ENCODE peak calls at places on chromosomes 6 and 20, in four cellular contexts. N is pancreas, I is GM23338, A is fibroblast of lung. R is an unnamed sample.

GRCh38 chr6:16805190-16805860 is 44.1 kb upstream of the ATXN1 start:
- DNase-seq in N (no peak), A (peak; percentile 29), I (peak; percentile 27), R (no peak)

GRCh38 chr20:52972190-52972937 is at the start of gene TSHZ2:
- DNase-seq in N (peak; percentile 65), I (no peak), A (peak; percentile 77), R (peak; percentile 74)

GRCh38 chr6:151240036-151240685 is 394 bp downstream of the AKAP12 start:
- DNase-seq in N (peak; percentile 68), A (peak; percentile 82), I (peak; percentile 96), R (peak; percentile 88)

GRCh38 chr6:152246554-152247337 is 390.4 kb downstream of the SYNE1 start:
- DNase-seq in I (no peak), A (peak; percentile 32), N (no peak), R (no peak)

GRCh38 chr6:111841822-111842221 is 31.4 kb downstream of the FYN start:
- DNase-seq in A (peak; percentile 98), N (no peak), I (no peak), R (no peak)

GRCh38 chr6:163585932-163586437 is 171.5 kb downstream of the QKI start:
- DNase-seq in N (no peak), I (no peak), A (peak; percentile 95), R (peak; percentile 86)

GRCh38 chr6:122007366-122007765 is 392.1 kb upstream of the HSF2 start:
- DNase-seq in N (no peak), I (peak; percentile 32), A (peak; percentile 13), R (no peak)

GRCh38 chr6:129292836-129293235 is 409.9 kb downstream of the LAMA2 start:
- DNase-seq in A (no peak), I (no peak), N (no peak), R (no peak)

GRCh38 chr6:38805682-38806081 is 90.6 kb downstream of the DNAH8 start:
- DNase-seq in N (no peak), A (no peak), I (no peak), R (no peak)

GRCh38 chr20:47740225-47741184 is 44.8 kb downstream of the SULF2 start:
- DNase-seq in I (peak; percentile 56), A (no peak), N (no peak), R (peak; percentile 67)

GRCh38 chr6:148272084-148272483 is 70.6 kb upstream of the SASH1 start:
- DNase-seq in N (no peak), A (peak; percentile 88), I (no peak), R (no peak)

GRCh38 chr6:20569000-20569610 is 34.8 kb downstream of the CDKAL1 start:
- DNase-seq in N (no peak), I (no peak), A (peak; percentile 70), R (no peak)

GRCh38 chr6:3468585-3468984 is 11.7 kb upstream of the SLC22A23 start:
- DNase-seq in A (no peak), I (no peak), N (no peak), R (no peak)

GRCh38 chr6:151043944-151044343 is 178.4 kb downstream of the MTHFD1L start:
- DNase-seq in N (no peak), A (no peak), I (no peak), R (no peak)

GRCh38 chr6:41667195-41667594 is 28.9 kb downstream of the MDFI start:
- DNase-seq in I (no peak), N (no peak), A (no peak), R (no peak)

GRCh38 chr20:584375-585301 is 25.5 kb downstream of the TCF15 start:
- DNase-seq in N (no peak), A (no peak), I (peak; percentile 76), R (no peak)

GRCh38 chr6:16759181-16759645 is 2.0 kb downstream of the ATXN1 start:
- DNase-seq in N (no peak), I (peak; percentile 17), A (peak; percentile 47), R (no peak)

GRCh38 chr20:5990946-5991345 is 40.5 kb downstream of the MCM8 start:
- DNase-seq in A (no peak), N (no peak), I (no peak), R (no peak)

GRCh38 chr20:5918856-5919633 is 31.3 kb downstream of the TRMT6 start:
- DNase-seq in A (peak; percentile 76), N (no peak), I (no peak), R (no peak)

GRCh38 chr6:129243377-129243776 is 360.4 kb downstream of the LAMA2 start:
- DNase-seq in N (no peak), A (no peak), I (no peak), R (no peak)

GRCh38 chr6:134892362-134892761 is 57.5 kb downstream of the ALDH8A1 start:
- DNase-seq in N (no peak), A (no peak), I (no peak), R (no peak)

GRCh38 chr20:15842872-15843271 is 730.4 kb downstream of the KIF16B start:
- DNase-seq in N (no peak), A (no peak), I (no peak), R (no peak)

GRCh38 chr6:154732538-154732823 is 735 bp upstream of the SCAF8 start:
- DNase-seq in I (peak; percentile 78), A (no peak), N (no peak), R (no peak)

GRCh38 chr20:43825635-43826034 is 89.0 kb upstream of the TOX2 start:
- DNase-seq in A (no peak), I (no peak), N (no peak), R (no peak)

GRCh38 chr6:96626749-96627353 is 63.9 kb downstream of the FHL5 start:
- DNase-seq in A (peak; percentile 22), N (no peak), I (peak; percentile 55), R (no peak)

GRCh38 chr20:38726849-38727601 is 2.7 kb downstream of the SLC32A1 start:
- DNase-seq in I (peak; percentile 98), N (peak; percentile 71), A (no peak), R (no peak)

GRCh38 chr20:44769481-44769863 is 23.8 kb downstream of the KCNK15 start:
- DNase-seq in A (no peak), I (no peak), N (no peak), R (no peak)

GRCh38 chr6:112232845-112233256 is 21.5 kb downstream of the LAMA4 start:
- DNase-seq in A (peak; percentile 98), N (no peak), I (no peak), R (no peak)

GRCh38 chr20:24966317-24967012 is 17.4 kb downstream of the CST7 start:
- DNase-seq in N (peak; percentile 25), I (no peak), A (no peak), R (no peak)

GRCh38 chr20:19940945-19941590 is 76.1 kb upstream of the NAA20 start:
- DNase-seq in A (no peak), I (no peak), N (no peak), R (no peak)

GRCh38 chr20:9112541-9113515 is 43.9 kb downstream of the PLCB4 start:
- DNase-seq in I (no peak), N (no peak), A (peak; percentile 85), R (no peak)

GRCh38 chr6:128821116-128821515 is 61.8 kb upstream of the LAMA2 start:
- DNase-seq in A (no peak), I (no peak), N (no peak), R (no peak)

GRCh38 chr6:148471624-148472494 is 129.2 kb downstream of the SASH1 start:
- DNase-seq in N (no peak), A (peak; percentile 76), I (no peak), R (no peak)

GRCh38 chr6:18154507-18155272 is at the start of gene TPMT:
- DNase-seq in N (peak; percentile 57), I (peak; percentile 19), A (no peak), R (no peak)

GRCh38 chr6:156698239-156699016 is 78.8 kb upstream of the ARID1B start:
- DNase-seq in N (no peak), I (no peak), A (no peak), R (no peak)

GRCh38 chr6:34247481-34248197 is 1.2 kb downstream of the SMIM29 start:
- DNase-seq in I (no peak), N (peak; percentile 54), A (no peak), R (no peak)

GRCh38 chr6:66103354-66103753 is 396.3 kb upstream of the EYS start:
- DNase-seq in A (no peak), I (no peak), N (no peak), R (no peak)

GRCh38 chr20:1375515-1375914 is 17.3 kb downstream of the FKBP1A start:
- DNase-seq in I (no peak), N (no peak), A (peak; percentile 62), R (no peak)

GRCh38 chr6:27471365-27472115 is 1.4 kb downstream of the ZNF184 start:
- DNase-seq in I (no peak), A (no peak), N (no peak), R (no peak)
- H3K4me3 ChIP-seq in I (peak overlapping the region; percentile 86), A (peak overlapping the region; percentile 96), N (peak overlapping the region; percentile 68), R (peak overlapping the region; percentile 94)

GRCh38 chr6:64838726-64839125 is 868.3 kb downstream of the EYS start:
- DNase-seq in N (no peak), I (no peak), A (no peak), R (no peak)
- TF ChIP-seq CTCF in N (no peak), I (no peak), A (peak; percentile 43), R (no peak)

GRCh38 chr20:32370897-32371296 is 12.8 kb downstream of the ASXL1 start:
- DNase-seq in N (no peak), A (no peak), I (no peak), R (no peak)

GRCh38 chr20:32368323-32368722 is 10.2 kb downstream of the ASXL1 start:
- DNase-seq in N (no peak), A (no peak), I (no peak), R (no peak)

GRCh38 chr20:32365560-32365959 is 7.4 kb downstream of the ASXL1 start:
- DNase-seq in A (no peak), N (no peak), I (no peak), R (no peak)

GRCh38 chr20:32366380-32366779 is 8.2 kb downstream of the ASXL1 start:
- DNase-seq in A (no peak), I (no peak), N (no peak), R (no peak)

GRCh38 chr20:32368930-32369329 is 10.8 kb downstream of the ASXL1 start:
- DNase-seq in A (peak; percentile 82), I (peak; percentile 57), N (no peak), R (no peak)
- H3K4me1 ChIP-seq in A (peaks cover 4% of the 10 kb centered on the region), I (no peaks in the 10 kb centered on the region), N (peaks cover 58% of the 10 kb centered on the region), R (peaks cover 44% of the 10 kb centered on the region)

GRCh38 chr6:13273931-13274706 is 54.2 kb downstream of the TBC1D7 start:
- DNase-seq in I (no peak), A (no peak), N (no peak), R (no peak)
- H3K4me3 ChIP-seq in I (no peak overlapping the region), A (no peak overlapping the region), N (no peak overlapping the region), R (no peak overlapping the region)

GRCh38 chr20:59050437-59050836 is 7.9 kb upstream of the PRELID3B start:
- DNase-seq in N (no peak), I (no peak), A (no peak), R (no peak)

GRCh38 chr20:59051666-59052065 is 9.1 kb upstream of the PRELID3B start:
- DNase-seq in A (no peak), N (no peak), I (no peak), R (no peak)

DNA sequence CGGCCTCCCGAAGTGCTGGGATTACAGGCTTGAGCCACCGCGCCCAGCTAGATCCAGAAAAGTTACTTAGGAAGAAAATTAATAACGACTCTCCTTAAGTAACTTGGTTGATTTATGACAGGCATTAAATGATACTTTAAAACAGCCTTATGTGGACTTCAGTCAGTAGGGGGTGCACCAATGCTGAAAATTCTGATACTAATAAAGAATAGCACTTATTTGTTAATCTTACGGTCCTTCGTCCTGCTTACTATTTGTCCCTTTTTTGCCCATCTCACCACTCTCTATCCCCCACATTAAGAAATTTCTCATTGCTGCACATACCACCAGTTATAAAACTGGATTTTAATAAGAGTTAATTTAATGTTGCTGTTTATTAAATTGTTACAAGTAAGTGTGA is 12.7 kb upstream of the PRELID3B start:
- DNase-seq in A (no peak), I (no peak), N (no peak), R (no peak)
- TF ChIP-seq CTCF in A (peak; percentile 62), I (peak; percentile 24), N (no peak), R (peak; percentile 9)

R was measured in psoas muscle.